ENCODE peak calls at places on chromosomes 7 and 10, in four cellular contexts. I is GM12878, B is HepG2, E is K562. J is an unnamed sample.

GRCh38 chr10:51109821-51110533 is 35.7 kb downstream of the PRKG1 start:
- DNase-seq in I (no peak), B (no peak), E (no peak), J (no peak)

GRCh38 chr7:6375346-6376101 is 72.2 kb downstream of the DAGLB start:
- DNase-seq in I (no peak), B (no peak), E (no peak), J (no peak)

GRCh38 chr10:126062132-126063032 is 166.0 kb downstream of the FANK1 start:
- DNase-seq in I (no peak), B (no peak), E (no peak), J (no peak)

GRCh38 chr7:36506820-36507219 is 117.2 kb downstream of the ANLN start:
- DNase-seq in I (no peak), B (no peak), E (no peak), J (no peak)

GRCh38 chr10:13340068-13340467 is 8.0 kb downstream of the SEPHS1 start:
- DNase-seq in I (no peak), B (no peak), E (no peak), J (no peak)

GRCh38 chr7:3738964-3739363 is 437.9 kb downstream of the SDK1 start:
- DNase-seq in I (no peak), B (no peak), E (no peak), J (no peak)

GRCh38 chr7:8433477-8434289 is at the start of gene NXPH1:
- DNase-seq in I (no peak), B (peak; percentile 37), E (peak; percentile 67), J (peak; percentile 68)

GRCh38 chr10:88150338-88150737 is 286.9 kb downstream of the PTEN start:
- DNase-seq in I (no peak), B (no peak), E (no peak), J (no peak)

GRCh38 chr7:82444220-82445049 is 858 bp upstream of the CACNA2D1 start:
- DNase-seq in I (no peak), B (no peak), E (no peak), J (peak; percentile 36)

GRCh38 chr10:101162677-101163076 is 31.6 kb downstream of the TLX1 start:
- DNase-seq in I (no peak), B (no peak), E (no peak), J (no peak)

GRCh38 chr10:4234661-4235060 is 449.7 kb upstream of the KLF6 start:
- DNase-seq in I (no peak), B (no peak), E (peak; percentile 25), J (no peak)

GRCh38 chr10:132679640-132680039 is 106.3 kb downstream of the NKX6-2 start:
- DNase-seq in I (no peak), B (no peak), E (no peak), J (no peak)

GRCh38 chr7:49611951-49612350 is 161.5 kb upstream of the VWC2 start:
- DNase-seq in I (no peak), B (no peak), E (no peak), J (no peak)

GRCh38 chr10:30553625-30554442 is 75.7 kb downstream of the LYZL2 start:
- DNase-seq in I (no peak), B (peak; percentile 57), E (peak; percentile 71), J (peak; percentile 65)

GRCh38 chr10:133473270-133473669 is 19.5 kb downstream of the SCART1 start:
- DNase-seq in I (no peak), B (no peak), E (no peak), J (no peak)

GRCh38 chr7:129205987-129206785 is 17.8 kb downstream of the SMO start:
- DNase-seq in I (no peak), B (no peak), E (peak; percentile 11), J (no peak)

GRCh38 chr7:146557971-146558469 is 441.4 kb downstream of the CNTNAP2 start:
- DNase-seq in I (no peak), B (no peak), E (peak; percentile 12), J (no peak)

GRCh38 chr10:113293167-113293566 is 259.7 kb upstream of the HABP2 start:
- DNase-seq in I (no peak), B (no peak), E (no peak), J (no peak)

GRCh38 chr10:113298616-113299015 is 254.2 kb upstream of the HABP2 start:
- DNase-seq in I (no peak), B (no peak), E (no peak), J (no peak)

GRCh38 chr10:113300628-113301027 is 252.2 kb upstream of the HABP2 start:
- DNase-seq in I (peak; percentile 25), B (no peak), E (no peak), J (no peak)

GRCh38 chr10:113294868-113295267 is 258.0 kb upstream of the HABP2 start:
- DNase-seq in I (no peak), B (no peak), E (no peak), J (no peak)

GRCh38 chr10:113297226-113297625 is 255.6 kb upstream of the HABP2 start:
- DNase-seq in I (no peak), B (no peak), E (no peak), J (no peak)
- TF ChIP-seq CTCF in I (no peak), B (no peak), E (no peak), J (no peak)

DNA sequence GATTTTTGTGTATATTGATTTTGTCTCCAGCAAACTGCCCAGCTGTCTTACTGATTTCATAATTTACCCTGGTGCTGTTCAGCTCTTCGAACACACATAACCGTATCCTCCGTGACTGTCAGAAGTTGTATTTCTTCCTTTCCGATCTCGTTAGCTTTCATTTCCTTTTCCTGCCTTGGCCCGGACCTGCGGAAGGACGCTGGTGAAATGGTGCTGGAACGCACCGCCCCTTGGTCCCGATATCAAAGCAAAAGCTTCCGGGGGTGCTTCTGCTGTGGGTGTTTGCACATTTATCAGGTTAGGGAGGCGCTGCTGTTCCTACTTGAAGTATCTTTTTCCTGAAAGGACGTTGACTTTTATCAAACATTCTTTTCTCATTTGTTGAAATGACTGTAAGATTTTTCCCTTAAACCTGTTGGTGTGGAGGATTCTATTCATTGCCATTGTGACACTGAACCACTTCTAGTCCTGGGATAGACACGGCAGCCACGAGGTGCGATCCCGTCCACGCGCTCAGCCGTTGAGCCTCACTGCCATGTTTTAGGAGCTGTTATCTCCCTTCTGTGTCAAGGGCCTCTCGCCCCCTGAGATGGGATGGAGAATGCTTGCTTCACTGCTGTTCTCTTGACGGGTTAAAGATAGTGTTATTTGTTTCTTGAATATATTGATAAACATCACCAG is 72.6 kb downstream of the FOXL3 start:
- DNase-seq in I (no peak), B (no peak), E (no peak), J (no peak)
- TF ChIP-seq TCF7 in I (no peak), B (no peak), E (no peak), J (no peak)

GRCh38 chr7:2660359-2661095 is 27.5 kb upstream of the AMZ1 start:
- DNase-seq in I (no peak), B (no peak), E (peak; percentile 84), J (no peak)
- TF ChIP-seq CTCF in I (peak; percentile 21), B (peak; percentile 64), E (peak; percentile 82), J (peak; percentile 58)

GRCh38 chr10:113581092-113581491 is 28.2 kb downstream of the HABP2 start:
- DNase-seq in I (no peak), B (no peak), E (no peak), J (no peak)

GRCh38 chr10:113572520-113573290 is 19.9 kb downstream of the HABP2 start:
- DNase-seq in I (no peak), B (no peak), E (no peak), J (no peak)

GRCh38 chr10:113578766-113579165 is 25.9 kb downstream of the HABP2 start:
- DNase-seq in I (no peak), B (no peak), E (no peak), J (no peak)

GRCh38 chr10:113573368-113573767 is 20.5 kb downstream of the HABP2 start:
- DNase-seq in I (no peak), B (no peak), E (no peak), J (no peak)

DNA sequence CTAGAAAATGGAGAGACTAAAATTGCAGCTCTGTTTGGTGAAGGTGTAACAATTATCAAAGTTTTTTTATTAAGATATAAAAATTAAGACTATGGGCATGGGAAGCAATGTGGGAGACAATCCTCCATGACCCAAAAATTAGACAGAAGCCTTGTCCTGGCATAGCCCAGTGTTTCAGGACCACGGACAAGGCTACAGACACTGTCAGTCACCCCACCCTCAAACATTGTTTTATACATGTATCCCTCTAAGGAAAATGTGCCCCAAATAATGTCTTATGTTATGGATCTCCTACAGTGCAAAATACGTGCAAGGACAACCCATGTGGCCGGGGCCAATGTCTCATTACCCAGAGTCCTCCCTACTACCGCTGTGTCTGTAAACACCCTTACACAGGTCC is 24.0 kb downstream of the HABP2 start:
- DNase-seq in I (no peak), B (no peak), E (peak; percentile 14), J (peak; percentile 38)
- TF ChIP-seq TCF7 in I (no peak), B (no peak), E (no peak), J (no peak)

DNA sequence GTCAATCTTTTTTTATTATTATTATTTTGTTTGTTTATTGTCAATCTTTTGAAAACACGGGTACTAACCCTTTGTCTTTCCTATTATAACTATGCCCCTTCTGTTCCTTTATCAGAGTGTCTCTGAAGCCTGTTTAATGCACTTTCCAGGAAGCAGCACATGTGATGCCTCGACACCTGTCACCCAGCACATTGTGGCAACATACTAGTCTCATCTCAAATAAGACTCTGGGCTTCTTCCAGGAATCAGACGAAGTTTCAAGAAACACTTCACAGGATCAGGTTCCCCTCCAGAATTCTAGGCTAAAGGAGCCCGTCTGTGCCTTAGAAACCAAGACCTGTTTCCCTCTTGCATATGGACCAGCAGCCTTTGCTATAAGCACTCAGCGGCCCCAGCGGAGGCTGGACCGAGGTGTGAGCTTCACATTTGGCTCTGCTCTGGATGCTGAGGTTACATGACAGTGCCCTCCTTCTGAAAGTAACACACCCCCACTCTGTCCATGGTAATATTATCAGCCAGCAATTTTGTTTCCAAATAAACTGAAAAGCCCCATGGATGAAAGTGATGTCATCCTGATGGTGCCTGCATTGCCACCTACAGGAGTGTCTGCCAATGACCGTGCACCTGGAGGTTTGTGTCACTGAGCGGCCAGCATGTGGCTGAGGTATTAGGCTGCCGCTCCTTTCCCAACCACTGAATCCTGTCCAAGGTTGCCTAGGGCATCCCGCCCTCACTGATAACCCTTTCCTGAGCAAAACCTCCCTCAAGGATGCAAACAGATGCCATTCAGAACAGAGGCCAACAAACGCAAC is 38.1 kb downstream of the MKI67 start:
- DNase-seq in I (no peak), B (peak; percentile 18), E (peak; percentile 19), J (peak; percentile 38)
- TF ChIP-seq CTCF in I (no peak), B (peak; percentile 31), E (no peak), J (no peak)